ENCODE peak calls at places on chromosomes 11 and 22, in seven cellular contexts. One of them, this sample, is unnamed.

GRCh38 chr11:55707029-55707428 is 45.0 kb downstream of the OR4C6 start:
- DNase-seq in fibroblast of pulmonary artery: peak
- DNase-seq in upper lobe of right lung: no peak
- DNase-seq in keratinocyte: no peak
- DNase-seq in heart right ventricle: no peak
- DNase-seq in HCT116: no peak
- DNase-seq in PC-3: peak
- DNase-seq in this sample: peak

GRCh38 chr22:36344106-36344827 is 43.5 kb downstream of the MYH9 start:
- DNase-seq in fibroblast of pulmonary artery: no peak
- DNase-seq in HCT116: no peak
- DNase-seq in keratinocyte: no peak
- DNase-seq in heart right ventricle: no peak
- DNase-seq in PC-3: no peak
- DNase-seq in upper lobe of right lung: no peak
- DNase-seq in this sample: no peak

GRCh38 chr11:58939277-58939676 is at the start of gene GLYATL1:
- DNase-seq in PC-3: no peak
- DNase-seq in fibroblast of pulmonary artery: no peak
- DNase-seq in heart right ventricle: no peak
- DNase-seq in upper lobe of right lung: no peak
- DNase-seq in HCT116: no peak
- DNase-seq in keratinocyte: no peak
- DNase-seq in this sample: no peak

GRCh38 chr11:34915136-34916013 is 804 bp downstream of the APIP start:
- DNase-seq in HCT116: no peak
- DNase-seq in PC-3: no peak
- DNase-seq in upper lobe of right lung: no peak
- DNase-seq in fibroblast of pulmonary artery: peak
- DNase-seq in keratinocyte: no peak
- DNase-seq in heart right ventricle: no peak
- DNase-seq in this sample: peak

GRCh38 chr22:41215409-41215808 is 10.3 kb downstream of the L3MBTL2 start:
- DNase-seq in fibroblast of pulmonary artery: no peak
- DNase-seq in upper lobe of right lung: no peak
- DNase-seq in heart right ventricle: no peak
- DNase-seq in HCT116: no peak
- DNase-seq in PC-3: no peak
- DNase-seq in keratinocyte: no peak
- DNase-seq in this sample: no peak

GRCh38 chr22:41237707-41238569 is 2.8 kb downstream of the CHADL start:
- DNase-seq in HCT116: no peak
- DNase-seq in keratinocyte: no peak
- DNase-seq in PC-3: peak
- DNase-seq in fibroblast of pulmonary artery: peak
- DNase-seq in heart right ventricle: peak
- DNase-seq in upper lobe of right lung: peak
- DNase-seq in this sample: peak

GRCh38 chr22:41001722-41002122 is 50.5 kb downstream of the RBX1 start:
- DNase-seq in upper lobe of right lung: no peak
- DNase-seq in HCT116: no peak
- DNase-seq in PC-3: peak
- DNase-seq in heart right ventricle: no peak
- DNase-seq in fibroblast of pulmonary artery: peak
- DNase-seq in keratinocyte: no peak
- DNase-seq in this sample: peak

GRCh38 chr11:62048101-62048500 is 75.7 kb upstream of the INCENP start:
- DNase-seq in heart right ventricle: no peak
- DNase-seq in upper lobe of right lung: no peak
- DNase-seq in keratinocyte: no peak
- DNase-seq in HCT116: no peak
- DNase-seq in fibroblast of pulmonary artery: no peak
- DNase-seq in PC-3: peak
- DNase-seq in this sample: peak

DNA sequence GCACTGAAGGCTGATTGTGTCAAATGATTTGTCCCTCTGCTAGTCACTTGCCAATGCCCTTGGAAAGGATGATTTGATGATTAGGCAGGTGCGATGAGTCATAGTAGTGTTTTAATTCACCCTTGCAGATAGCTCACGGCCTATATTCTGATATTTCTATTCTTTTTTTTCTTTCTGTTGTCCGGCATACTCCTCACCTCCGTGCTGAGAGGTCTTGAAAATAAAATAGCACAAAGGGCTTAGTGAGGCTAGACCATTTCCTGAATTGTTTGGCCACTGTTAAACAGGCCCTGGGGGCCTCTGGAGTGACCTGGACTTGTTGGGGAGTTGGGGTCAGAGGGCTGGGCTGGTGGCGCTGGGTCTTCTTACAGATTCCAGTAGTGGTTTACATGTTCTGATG is 99.8 kb downstream of the ZBTB16 start:
- DNase-seq in keratinocyte: peak
- DNase-seq in upper lobe of right lung: no peak
- DNase-seq in HCT116: no peak
- DNase-seq in heart right ventricle: no peak
- DNase-seq in PC-3: peak
- DNase-seq in fibroblast of pulmonary artery: no peak
- DNase-seq in this sample: no peak
- H3K4me3 ChIP-seq in keratinocyte: no peak
- H3K4me3 ChIP-seq in upper lobe of right lung: no peak
- H3K4me3 ChIP-seq in HCT116: peak
- H3K4me3 ChIP-seq in heart right ventricle: no peak
- H3K4me3 ChIP-seq in PC-3: no peak
- H3K4me3 ChIP-seq in fibroblast of pulmonary artery: no peak
- H3K4me3 ChIP-seq in this sample: no peak

GRCh38 chr11:72812968-72813739 is 1.1 kb upstream of the ATG16L2 start:
- DNase-seq in keratinocyte: no peak
- DNase-seq in upper lobe of right lung: peak
- DNase-seq in PC-3: peak
- DNase-seq in HCT116: peak
- DNase-seq in fibroblast of pulmonary artery: peak
- DNase-seq in heart right ventricle: no peak
- DNase-seq in this sample: peak
- TF ChIP-seq CTCF in keratinocyte: peak
- TF ChIP-seq CTCF in upper lobe of right lung: peak
- TF ChIP-seq CTCF in PC-3: peak
- TF ChIP-seq CTCF in HCT116: peak
- TF ChIP-seq CTCF in fibroblast of pulmonary artery: peak
- TF ChIP-seq CTCF in heart right ventricle: peak
- TF ChIP-seq CTCF in this sample: peak

DNA sequence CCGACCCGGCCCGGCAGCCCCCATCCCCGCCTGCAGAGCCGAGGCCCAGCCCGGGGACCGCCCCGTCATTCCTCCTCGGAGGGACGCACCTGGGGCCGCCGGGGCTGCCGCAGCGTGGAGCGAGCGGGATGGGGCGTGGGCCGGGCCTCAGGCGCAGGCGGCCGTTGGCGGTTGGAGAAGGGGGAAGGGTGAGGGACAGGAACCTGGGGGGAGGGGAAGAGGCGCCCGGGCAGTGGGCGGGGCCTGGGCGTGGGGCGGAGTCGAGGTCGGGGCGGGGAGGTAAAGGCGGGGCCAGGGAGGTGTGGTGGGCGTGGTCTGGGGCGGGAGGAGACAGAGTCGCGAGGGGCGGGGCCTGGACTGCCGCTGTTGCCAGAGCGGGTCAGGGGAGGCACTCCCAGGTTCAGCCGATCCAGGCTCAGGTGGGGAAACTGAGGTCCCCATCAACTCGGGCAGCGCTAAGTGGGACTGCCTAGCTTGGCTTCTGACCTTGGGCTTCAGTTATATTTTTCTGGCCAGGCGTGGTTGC is at the start of gene TESMIN:
- DNase-seq in HCT116: peak
- DNase-seq in upper lobe of right lung: peak
- DNase-seq in keratinocyte: peak
- DNase-seq in PC-3: peak
- DNase-seq in fibroblast of pulmonary artery: peak
- DNase-seq in heart right ventricle: peak
- DNase-seq in this sample: peak
- H3K4me3 ChIP-seq in HCT116: peak
- H3K4me3 ChIP-seq in upper lobe of right lung: peak
- H3K4me3 ChIP-seq in keratinocyte: peak
- H3K4me3 ChIP-seq in PC-3: peak
- H3K4me3 ChIP-seq in fibroblast of pulmonary artery: peak
- H3K4me3 ChIP-seq in heart right ventricle: peak
- H3K4me3 ChIP-seq in this sample: peak

GRCh38 chr22:30802202-30803166 is 107.8 kb downstream of the OSBP2 start:
- DNase-seq in keratinocyte: peak
- DNase-seq in upper lobe of right lung: peak
- DNase-seq in PC-3: peak
- DNase-seq in fibroblast of pulmonary artery: peak
- DNase-seq in heart right ventricle: peak
- DNase-seq in HCT116: peak
- DNase-seq in this sample: peak
- TF ChIP-seq CTCF in keratinocyte: no peak
- TF ChIP-seq CTCF in upper lobe of right lung: peak
- TF ChIP-seq CTCF in PC-3: no peak
- TF ChIP-seq CTCF in fibroblast of pulmonary artery: no peak
- TF ChIP-seq CTCF in heart right ventricle: peak
- TF ChIP-seq CTCF in HCT116: peak
- TF ChIP-seq CTCF in this sample: no peak

DNA sequence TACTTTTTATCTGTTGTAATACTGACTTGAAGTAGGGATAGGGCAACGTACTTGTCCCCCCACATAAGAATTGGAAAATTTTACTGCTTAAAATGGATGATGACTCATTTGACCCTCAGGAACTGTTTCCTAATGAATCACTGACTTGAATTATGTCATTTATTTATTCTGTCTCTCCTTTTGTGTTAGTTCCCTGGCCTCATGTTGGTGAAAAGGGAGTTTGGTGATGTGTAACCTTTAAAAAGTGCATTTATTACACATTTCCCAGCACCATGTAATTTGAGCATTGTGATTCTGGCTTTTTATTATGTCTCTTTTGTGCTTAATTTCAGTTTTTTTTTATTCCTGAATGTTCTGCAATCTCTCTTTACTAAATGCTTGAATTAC is 20.3 kb upstream of the PGM2L1 start:
- DNase-seq in heart right ventricle: no peak
- DNase-seq in keratinocyte: no peak
- DNase-seq in upper lobe of right lung: no peak
- DNase-seq in PC-3: peak
- DNase-seq in fibroblast of pulmonary artery: peak
- DNase-seq in HCT116: no peak
- DNase-seq in this sample: peak
- H3K4me3 ChIP-seq in heart right ventricle: no peak
- H3K4me3 ChIP-seq in keratinocyte: no peak
- H3K4me3 ChIP-seq in upper lobe of right lung: no peak
- H3K4me3 ChIP-seq in PC-3: peak
- H3K4me3 ChIP-seq in fibroblast of pulmonary artery: no peak
- H3K4me3 ChIP-seq in HCT116: no peak
- H3K4me3 ChIP-seq in this sample: no peak

This sample was measured in choroid plexus epithelial cell.